ENCODE peak calls at places on chromosomes 12 and 14, in ten cellular contexts. N is uterus, P is HCT116, E is aorta, C is cardiac muscle cell, J is stomach, I is tibial nerve, K is mesendoderm, S is spleen, G is upper lobe of left lung. Q is an unnamed sample. For H3K36me3 and H3K27me3, the result is how much of the 10 kb centered on the place peaks cover.

GRCh38 chr12:55624056-55624455 is 12.6 kb upstream of the OR10P1 start:
- DNase-seq in N (no peak), K (no peak), J (no peak), G (no peak), C (no peak), I (no peak), S (no peak), E (no peak), P (no peak), Q (no peak)

GRCh38 chr12:123075591-123076171 is 75.2 kb downstream of the PITPNM2 start:
- DNase-seq in N (peak), C (peak), E (no peak), J (peak), G (peak), P (no peak), K (peak), I (peak), S (peak), Q (no peak)

GRCh38 chr14:55126932-55127490 is 2.0 kb upstream of the LGALS3 start:
- DNase-seq in I (no peak), E (no peak), N (no peak), J (no peak), S (no peak), K (no peak), G (no peak), P (no peak), C (no peak), Q (no peak)

GRCh38 chr12:33253123-33253522 is 186.5 kb downstream of the SYT10 start:
- DNase-seq in I (no peak), G (no peak), K (no peak), C (no peak), S (no peak), P (no peak), E (no peak), N (no peak), J (no peak), Q (no peak)

GRCh38 chr14:91817566-91818325 is 49.6 kb downstream of the TC2N start:
- DNase-seq in N (no peak), P (no peak), G (no peak), I (no peak), E (no peak), C (no peak), J (no peak), S (no peak), K (no peak), Q (no peak)

GRCh38 chr12:28750946-28751714 is 397.9 kb upstream of the FAR2 start:
- DNase-seq in P (no peak), I (no peak), G (no peak), K (no peak), C (no peak), E (no peak), J (no peak), N (no peak), S (no peak), Q (no peak)

GRCh38 chr14:96252323-96253052 is 3.5 kb upstream of the BDKRB1 start:
- DNase-seq in P (no peak), K (no peak), C (no peak), N (no peak), J (no peak), E (no peak), I (no peak), G (peak), S (no peak), Q (no peak)

GRCh38 chr12:50718760-50719159 is 45.1 kb upstream of the ATF1 start:
- DNase-seq in E (no peak), S (no peak), G (no peak), J (no peak), N (no peak), I (no peak), K (no peak), C (no peak), P (no peak), Q (no peak)

GRCh38 chr12:131220007-131220685 is 266.4 kb downstream of the ADGRD1 start:
- DNase-seq in S (peak), J (no peak), N (no peak), P (no peak), C (no peak), E (peak), K (no peak), G (peak), I (no peak), Q (no peak)

GRCh38 chr12:98955284-98955683 is 310.2 kb downstream of the APAF1 start:
- DNase-seq in N (no peak), S (no peak), I (no peak), E (no peak), K (peak), J (no peak), P (peak), C (peak), G (no peak), Q (no peak)

GRCh38 chr12:31019561-31020308 is 53.9 kb upstream of the DDX11 start:
- DNase-seq in S (peak), E (no peak), J (peak), N (no peak), I (no peak), P (no peak), G (peak), K (no peak), C (no peak), Q (no peak)

GRCh38 chr12:106179086-106179485 is 40.3 kb upstream of the NUAK1 start:
- DNase-seq in N (peak), P (no peak), G (no peak), I (peak), K (no peak), C (no peak), J (no peak), E (no peak), S (no peak), Q (no peak)

GRCh38 chr12:129607756-129608155 is 296.1 kb downstream of the TMEM132D start:
- DNase-seq in N (no peak), C (no peak), J (no peak), P (no peak), E (no peak), I (no peak), S (no peak), G (no peak), K (no peak), Q (no peak)

GRCh38 chr12:104619305-104619704 is 162.6 kb downstream of the CHST11 start:
- DNase-seq in C (no peak), N (no peak), K (no peak), J (no peak), E (no peak), P (no peak), G (no peak), I (no peak), S (no peak), Q (no peak)

GRCh38 chr14:52998376-52999010 is 47.6 kb upstream of the FERMT2 start:
- DNase-seq in J (no peak), C (no peak), P (no peak), I (no peak), G (no peak), S (no peak), E (no peak), K (no peak), N (no peak), Q (no peak)

GRCh38 chr14:91284146-91284790 is 39.8 kb upstream of the GPR68 start:
- DNase-seq in C (peak), I (no peak), P (no peak), S (no peak), J (no peak), E (no peak), K (peak), N (peak), G (no peak), Q (no peak)

GRCh38 chr14:34256223-34256622 is 205.8 kb downstream of the SPTSSA start:
- DNase-seq in K (no peak), S (no peak), E (no peak), J (no peak), P (no peak), I (no peak), G (no peak), C (no peak), N (no peak), Q (no peak)

GRCh38 chr12:26845984-26846383 is 13.0 kb upstream of the ITPR2 start:
- DNase-seq in C (peak), S (no peak), I (no peak), N (peak), P (no peak), E (no peak), J (no peak), K (peak), G (no peak), Q (no peak)

GRCh38 chr12:24565300-24565699 is 383.6 kb downstream of the BCAT1 start:
- DNase-seq in S (no peak), N (no peak), C (no peak), J (no peak), K (peak), G (no peak), E (no peak), I (no peak), P (no peak), Q (no peak)

GRCh38 chr12:96442906-96443305 is 42.7 kb upstream of the CDK17 start:
- DNase-seq in E (no peak), I (no peak), N (no peak), C (no peak), S (no peak), G (no peak), J (no peak), K (no peak), P (no peak), Q (no peak)

GRCh38 chr12:132836803-132837331 is 8.2 kb upstream of the GOLGA3 start:
- DNase-seq in C (no peak), I (no peak), G (no peak), S (no peak), K (no peak), E (no peak), J (no peak), N (no peak), P (no peak), Q (no peak)

GRCh38 chr14:38882533-38882932 is 220.5 kb downstream of the SEC23A start:
- DNase-seq in P (no peak), N (no peak), C (no peak), E (no peak), S (no peak), K (no peak), G (no peak), J (no peak), I (no peak), Q (no peak)

GRCh38 chr14:21213652-21214051 is 55.6 kb downstream of the HNRNPC start:
- DNase-seq in E (no peak), P (no peak), G (no peak), K (no peak), S (no peak), J (no peak), N (no peak), C (no peak), I (no peak), Q (no peak)

GRCh38 chr12:109154485-109155438 is 38.4 kb downstream of the ACACB start:
- DNase-seq in N (peak), E (peak), G (peak), I (peak), C (peak), S (peak), P (peak), J (peak), K (peak), Q (peak)

GRCh38 chr14:33280646-33281045 is 342.0 kb downstream of the NPAS3 start:
- DNase-seq in I (no peak), N (no peak), P (no peak), C (no peak), K (no peak), J (no peak), G (no peak), S (no peak), E (no peak), Q (no peak)

GRCh38 chr14:76510255-76510654 is 134.3 kb downstream of the ESRRB start:
- DNase-seq in K (peak), E (no peak), G (no peak), I (no peak), J (no peak), C (no peak), P (no peak), N (no peak), S (peak), Q (no peak)

DNA sequence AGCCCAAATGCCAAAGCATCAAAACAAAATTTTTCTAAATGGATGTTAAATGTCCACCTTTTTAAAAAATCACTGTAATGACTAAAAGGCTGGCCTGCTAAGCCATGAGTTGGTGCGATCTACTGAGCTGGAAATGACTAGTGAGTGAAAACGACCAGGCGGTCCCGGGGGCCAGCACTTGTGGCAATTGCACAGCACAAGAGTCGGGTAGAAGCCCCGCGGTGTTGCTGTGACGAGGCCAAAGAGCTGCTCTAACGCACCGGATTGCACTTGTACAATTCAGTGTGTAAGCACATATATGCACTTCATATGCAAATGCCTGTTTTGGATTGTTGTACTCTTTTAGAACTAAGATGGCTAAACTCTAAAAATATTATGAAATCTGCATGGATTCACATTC is 64.1 kb upstream of the DYNC1H1 start:
- DNase-seq in K (no peak), C (no peak), S (peak), P (no peak), N (no peak), G (no peak), E (no peak), J (no peak), I (no peak), Q (no peak)
- H3K36me3 ChIP-seq in K (under half), C (half or more), S (under half), P (under half), N (under half), G (under half), E (under half), J (half or more), I (under half), Q (half or more)

DNA sequence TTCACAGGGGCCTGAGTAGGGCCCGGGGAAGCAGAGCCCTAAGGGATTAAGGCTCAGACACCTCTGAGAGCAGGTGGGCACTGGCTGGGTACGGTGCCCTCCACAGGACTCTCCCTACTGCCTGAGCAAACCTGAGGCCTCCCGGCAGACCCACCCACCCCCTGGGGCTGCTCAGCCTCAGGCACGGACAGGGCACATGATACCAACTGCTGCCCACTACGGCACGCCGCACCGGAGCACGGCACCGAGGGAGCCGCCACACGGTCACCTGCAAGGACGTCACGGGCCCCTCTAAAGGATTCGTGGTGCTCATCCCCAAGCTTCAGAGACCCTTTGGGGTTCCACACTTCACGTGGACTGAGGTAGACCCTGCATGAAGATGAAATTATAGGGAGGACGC is 7.1 kb downstream of the LTBR start:
- DNase-seq in P (no peak), N (no peak), K (no peak), E (no peak), I (no peak), C (no peak), J (no peak), S (no peak), G (no peak), Q (no peak)
- H3K27me3 ChIP-seq in P (under half), N (under half), K (under half), E (under half), I (under half), C (under half), J (under half), S (under half), G (under half), Q (under half)

GRCh38 chr12:118029166-118029565 is 12.7 kb downstream of the RFC5 start:
- DNase-seq in J (no peak), N (no peak), C (no peak), S (no peak), G (no peak), P (no peak), E (no peak), K (no peak), I (no peak), Q (no peak)
- H3K36me3 ChIP-seq in J (half or more), N (under half), C (under half), S (under half), G (under half), P (half or more), E (under half), K (under half), I (under half), Q (under half)

GRCh38 chr12:21528953-21529352 is 2.9 kb downstream of the SPX start:
- DNase-seq in K (no peak), C (no peak), E (no peak), S (no peak), G (no peak), P (no peak), I (no peak), J (peak), N (no peak), Q (no peak)
- H3K27me3 ChIP-seq in K (under half), C (half or more), E (under half), S (under half), G (under half), P (under half), I (under half), J (under half), N (under half), Q (under half)

GRCh38 chr12:57527184-57527583 is 4.6 kb downstream of the MBD6 start:
- DNase-seq in N (no peak), G (no peak), S (no peak), I (no peak), P (no peak), C (no peak), J (no peak), E (no peak), K (no peak), Q (no peak)
- H3K36me3 ChIP-seq in N (under half), G (half or more), S (under half), I (under half), P (under half), C (under half), J (half or more), E (under half), K (under half), Q (half or more)